ENCODE peak calls at places on chromosomes 13 and 19, in seven cellular contexts. M, Y, C, E, T, U and A are unnamed samples.

GRCh38 chr19:33804021-33804799 is 7.5 kb downstream of the KCTD15 start:
- DNase-seq in E (no peak), U (no peak), T (no peak), C (peak; percentile 79), Y (no peak), M (no peak), A (peak; percentile 77)

GRCh38 chr19:40200352-40201099 is 9.3 kb downstream of the MAP3K10 start:
- DNase-seq in T (no peak), C (no peak), U (no peak), Y (no peak), M (no peak), E (no peak), A (no peak)

GRCh38 chr19:14449321-14449720 is 16.2 kb downstream of the PKN1 start:
- DNase-seq in C (no peak), U (no peak), T (no peak), M (no peak), E (no peak), Y (no peak), A (no peak)

GRCh38 chr13:112060899-112061366 is 6.0 kb upstream of the SOX1 start:
- DNase-seq in T (no peak), M (no peak), E (no peak), C (no peak), U (no peak), Y (no peak), A (no peak)

GRCh38 chr19:33868821-33869412 is 72.2 kb downstream of the KCTD15 start:
- DNase-seq in U (peak; percentile 48), M (no peak), C (peak; percentile 71), T (peak; percentile 5), E (no peak), Y (no peak), A (peak; percentile 50)

GRCh38 chr13:33927315-33927714 is 109.4 kb downstream of the RFC3 start:
- DNase-seq in U (no peak), T (peak; percentile 2), E (no peak), C (no peak), Y (no peak), M (no peak), A (no peak)

GRCh38 chr13:35766663-35767062 is 290.2 kb upstream of the MAB21L1 start:
- DNase-seq in E (no peak), C (no peak), U (no peak), M (no peak), T (no peak), Y (no peak), A (no peak)

GRCh38 chr19:45958763-45959516 is 14.7 kb downstream of the NOVA2 start:
- DNase-seq in E (no peak), M (no peak), T (no peak), Y (no peak), C (no peak), U (no peak), A (no peak)

GRCh38 chr13:99974296-99974938 is 2.9 kb upstream of the ZIC5 start:
- DNase-seq in C (no peak), Y (no peak), M (no peak), U (no peak), T (no peak), E (no peak), A (no peak)

GRCh38 chr19:1249298-1249989 is 1.1 kb downstream of the MIDN start:
- DNase-seq in C (peak; percentile 97), U (peak; percentile 87), Y (peak; percentile 73), T (peak; percentile 93), M (peak; percentile 92), E (peak; percentile 94), A (peak; percentile 94)

GRCh38 chr19:34089566-34089965 is 82.7 kb upstream of the LSM14A start:
- DNase-seq in T (no peak), E (no peak), C (no peak), Y (no peak), M (no peak), U (no peak), A (no peak)

GRCh38 chr19:5246554-5247155 is 94.0 kb downstream of the PTPRS start:
- DNase-seq in M (no peak), T (no peak), C (no peak), Y (no peak), U (no peak), E (no peak), A (no peak)

GRCh38 chr13:19646062-19646461 is 12.6 kb downstream of the MPHOSPH8 start:
- DNase-seq in U (no peak), T (no peak), Y (no peak), C (no peak), M (no peak), E (no peak), A (no peak)

GRCh38 chr13:89066868-89067466 is 1395.8 kb downstream of the SLITRK5 start:
- DNase-seq in T (peak; percentile 55), U (no peak), M (no peak), Y (peak; percentile 6), E (no peak), C (no peak), A (no peak)

GRCh38 chr19:29491995-29492577 is 33.7 kb upstream of the VSTM2B start:
- DNase-seq in E (no peak), U (no peak), C (no peak), T (no peak), M (no peak), Y (no peak), A (no peak)

GRCh38 chr13:60627071-60627686 is 230.2 kb downstream of the TDRD3 start:
- DNase-seq in M (no peak), Y (no peak), C (no peak), T (peak; percentile 54), E (no peak), U (peak; percentile 25), A (peak; percentile 6)

GRCh38 chr19:54455786-54456422 is 6.9 kb downstream of the LENG8 start:
- DNase-seq in T (no peak), M (no peak), C (no peak), Y (no peak), E (no peak), U (no peak), A (no peak)

GRCh38 chr19:7442423-7442822 is 46.4 kb downstream of the PEX11G start:
- DNase-seq in M (no peak), T (no peak), Y (no peak), E (no peak), U (no peak), C (peak; percentile 50), A (no peak)

GRCh38 chr19:53818756-53819155 is 5.4 kb downstream of the NLRP12 start:
- DNase-seq in U (peak; percentile 4), M (no peak), E (no peak), C (no peak), Y (no peak), T (no peak), A (no peak)

GRCh38 chr13:19172647-19173030 is 9.0 kb downstream of the TUBA3C start:
- DNase-seq in U (no peak), C (no peak), T (no peak), M (no peak), E (no peak), Y (no peak), A (no peak)

GRCh38 chr19:5090780-5091575 is 122.1 kb downstream of the KDM4B start:
- DNase-seq in T (peak; percentile 4), M (no peak), U (peak; percentile 47), Y (no peak), C (peak; percentile 66), E (no peak), A (peak; percentile 49)

GRCh38 chr13:27022571-27023311 is 148.9 kb downstream of the USP12 start:
- DNase-seq in U (peak; percentile 25), M (no peak), Y (no peak), C (no peak), E (no peak), T (no peak), A (no peak)

GRCh38 chr19:6849876-6850275 is 37.5 kb upstream of the ADGRE1 start:
- DNase-seq in T (no peak), U (no peak), Y (no peak), E (no peak), M (no peak), C (no peak), A (no peak)

GRCh38 chr19:35609881-35610353 is 2.6 kb upstream of the HAUS5 start:
- DNase-seq in T (peak; percentile 42), U (no peak), M (no peak), Y (no peak), C (no peak), E (no peak), A (no peak)

GRCh38 chr19:5026706-5027273 is 57.9 kb downstream of the KDM4B start:
- DNase-seq in U (no peak), Y (no peak), C (no peak), M (no peak), T (no peak), E (no peak), A (no peak)